ENCODE peak calls at places on chromosomes 6 and 20, in ten cellular contexts. X is IMR-90, W is heart left ventricle, U is uterus, P is breast epithelium, T is transverse colon, O is ovary, A is Peyer's patch, R is HCT116, S is GM12891. I is an unnamed sample.

GRCh38 chr20:38050691-38051090 is 17.1 kb downstream of the RPRD1B start:
- DNase-seq in O (no peak), W (no peak), T (no peak), R (no peak), S (no peak), X (peak; percentile 61), P (no peak), U (no peak), A (no peak), I (no peak)

GRCh38 chr6:128057541-128058335 is 156.9 kb upstream of the THEMIS start:
- DNase-seq in O (no peak), S (no peak), X (peak; percentile 61), T (no peak), U (no peak), A (no peak), R (no peak), P (no peak), W (no peak), I (no peak)

GRCh38 chr6:7085911-7086310 is 21.9 kb upstream of the RREB1 start:
- DNase-seq in U (peak; percentile 32), R (no peak), O (peak; percentile 55), S (no peak), P (no peak), X (no peak), W (no peak), A (peak; percentile 64), T (peak; percentile 26), I (peak; percentile 40)

GRCh38 chr6:162907876-162908481 is 180.2 kb downstream of the PACRG start:
- DNase-seq in R (peak; percentile 35), U (no peak), X (peak; percentile 45), T (no peak), A (no peak), S (no peak), P (no peak), O (no peak), W (no peak), I (peak; percentile 72)

GRCh38 chr20:19096847-19097246 is 115.6 kb upstream of the SLC24A3 start:
- DNase-seq in A (no peak), U (no peak), T (no peak), O (no peak), P (no peak), R (no peak), X (no peak), W (no peak), S (no peak), I (peak; percentile 4)

GRCh38 chr6:23654745-23655144 is 471.3 kb upstream of the NRSN1 start:
- DNase-seq in X (no peak), W (no peak), O (no peak), P (no peak), T (peak; percentile 73), S (no peak), R (no peak), A (peak; percentile 79), U (no peak), I (no peak)

GRCh38 chr6:132863895-132864294 is 49.5 kb downstream of the RPS12 start:
- DNase-seq in A (no peak), W (no peak), R (no peak), S (no peak), U (no peak), X (no peak), O (no peak), T (no peak), P (no peak), I (no peak)

GRCh38 chr6:21500314-21500713 is 93.2 kb upstream of the SOX4 start:
- DNase-seq in U (no peak), X (no peak), A (no peak), T (no peak), O (no peak), W (no peak), P (no peak), R (no peak), S (no peak), I (no peak)

GRCh38 chr6:3228046-3228671 is 706 bp upstream of the TUBB2B start:
- DNase-seq in S (no peak), P (no peak), X (no peak), T (no peak), O (no peak), W (no peak), A (no peak), U (no peak), R (no peak), I (no peak)

GRCh38 chr6:137512768-137513605 is 18.8 kb upstream of the OLIG3 start:
- DNase-seq in X (no peak), T (no peak), A (no peak), S (no peak), W (no peak), O (no peak), P (no peak), U (no peak), R (no peak), I (no peak)

GRCh38 chr20:32359633-32360332 is 1.7 kb downstream of the ASXL1 start:
- DNase-seq in A (no peak), W (no peak), R (no peak), U (no peak), O (no peak), T (no peak), X (peak; percentile 31), S (no peak), P (no peak), I (peak; percentile 59)

GRCh38 chr20:50120935-50121693 is 8.2 kb upstream of the UBE2V1 start:
- DNase-seq in A (peak; percentile 82), S (no peak), P (no peak), U (no peak), O (no peak), T (peak; percentile 75), W (no peak), R (peak; percentile 56), X (peak; percentile 65), I (peak; percentile 71)

GRCh38 chr20:57259179-57260021 is 7.0 kb downstream of the BMP7 start:
- DNase-seq in A (no peak), U (no peak), P (no peak), W (no peak), R (no peak), X (no peak), S (no peak), O (no peak), T (no peak), I (no peak)

GRCh38 chr20:63470410-63470809 is 2.0 kb downstream of the KCNQ2 start:
- DNase-seq in S (no peak), T (no peak), U (no peak), R (no peak), A (no peak), P (no peak), W (no peak), O (no peak), X (no peak), I (no peak)

GRCh38 chr6:7585287-7585930 is 4.6 kb upstream of the SNRNP48 start:
- DNase-seq in T (no peak), A (no peak), S (no peak), U (no peak), R (no peak), O (no peak), X (no peak), P (no peak), W (no peak), I (no peak)

GRCh38 chr6:105868823-105869460 is 217.2 kb upstream of the PRDM1 start:
- DNase-seq in R (no peak), W (no peak), O (no peak), T (no peak), P (no peak), A (no peak), X (no peak), U (no peak), S (no peak), I (no peak)

GRCh38 chr6:55758156-55758942 is 117.0 kb downstream of the BMP5 start:
- DNase-seq in X (peak; percentile 91), S (no peak), O (no peak), P (no peak), W (no peak), A (no peak), T (no peak), R (no peak), U (no peak), I (no peak)

GRCh38 chr20:37055276-37055675 is 40.5 kb downstream of the RBL1 start:
- DNase-seq in A (no peak), T (no peak), P (no peak), X (no peak), W (no peak), U (no peak), O (no peak), R (no peak), S (no peak), I (no peak)

GRCh38 chr20:17557675-17558006 is 12.2 kb upstream of the DSTN start:
- DNase-seq in X (peak; percentile 94), T (peak; percentile 37), A (no peak), P (no peak), O (no peak), R (peak; percentile 78), U (peak; percentile 59), S (no peak), W (no peak), I (no peak)

GRCh38 chr6:144476286-144476685 is 191.2 kb downstream of the UTRN start:
- DNase-seq in W (no peak), R (no peak), U (no peak), T (no peak), X (no peak), P (no peak), A (no peak), S (no peak), O (no peak), I (no peak)
- TF ChIP-seq POLR2A in W (no peak), R (no peak), U (no peak), T (no peak), X (no peak), P (no peak), A (no peak), S (no peak), O (no peak), I (no peak)

GRCh38 chr20:59940129-59940955 is at the start of the genes FAM217B and PPP1R3D:
- DNase-seq in S (peak; percentile 95), P (peak; percentile 98), W (peak; percentile 99), X (peak; percentile 96), O (peak; percentile 97), U (peak; percentile 99), T (peak; percentile 99), A (peak; percentile 99), R (peak; percentile 81), I (peak; percentile 95)
- TF ChIP-seq POLR2A in S (peak; percentile 70), P (no peak), W (peak; percentile 88), X (peak; percentile 63), O (peak; percentile 80), U (peak; percentile 82), T (peak; percentile 87), A (peak; percentile 89), R (peak; percentile 47), I (peak; percentile 82)

DNA sequence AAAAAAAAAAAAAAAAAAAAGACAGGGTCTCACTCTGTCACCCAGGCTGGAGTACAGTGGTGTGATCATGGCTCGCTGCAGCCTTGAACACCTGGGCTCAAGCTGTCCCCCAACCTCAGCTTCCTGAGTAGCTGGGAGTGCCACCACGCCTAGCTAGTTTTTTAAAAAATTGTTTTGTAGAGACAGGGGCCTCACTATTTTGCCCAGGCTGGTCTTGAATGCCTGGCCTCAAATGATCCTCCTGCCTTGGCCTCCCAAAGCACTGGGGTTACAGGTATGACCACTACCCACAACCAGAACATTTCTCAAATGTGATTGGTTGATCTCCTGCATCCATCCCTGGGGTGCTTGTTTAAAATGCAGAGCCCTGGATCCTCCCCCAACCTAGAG is 5.6 kb upstream of the RBCK1 start:
- DNase-seq in T (no peak), X (no peak), O (no peak), P (no peak), W (no peak), S (no peak), A (no peak), R (no peak), U (no peak), I (no peak)
- TF ChIP-seq POLR2A in T (no peak), X (no peak), O (no peak), P (no peak), W (no peak), S (no peak), A (no peak), R (no peak), U (no peak), I (no peak)

GRCh38 chr20:53677447-53678314 is 84.0 kb upstream of the ZNF217 start:
- DNase-seq in A (peak; percentile 80), W (no peak), R (no peak), P (no peak), T (peak; percentile 64), S (no peak), O (no peak), U (peak; percentile 41), X (peak; percentile 46), I (peak; percentile 65)
- TF ChIP-seq POLR2A in A (no peak), W (no peak), R (no peak), P (no peak), T (no peak), S (no peak), O (no peak), U (no peak), X (no peak), I (no peak)